ENCODE peak calls at places on chromosomes 16 and 17, in six cellular contexts. R, E, W, V, H and A are unnamed samples.

GRCh38 chr17:75816693-75817092 is 27.5 kb downstream of the UNC13D start:
- DNase-seq in R (no peak), E (no peak), W (no peak), V (no peak), H (no peak), A (no peak)

GRCh38 chr17:81338301-81339179 is 43.4 kb upstream of the SLC38A10 start:
- DNase-seq in R (no peak), E (no peak), W (no peak), V (no peak), H (no peak), A (no peak)

GRCh38 chr17:42520540-42520951 is 15.5 kb upstream of the NAGLU start:
- DNase-seq in R (peak; percentile 42), E (no peak), W (no peak), V (no peak), H (no peak), A (no peak)

GRCh38 chr17:67128700-67129099 is 84.3 kb downstream of the CACNG1 start:
- DNase-seq in R (no peak), E (no peak), W (no peak), V (no peak), H (no peak), A (no peak)

GRCh38 chr17:47864791-47865216 is 13.8 kb upstream of the SP6 start:
- DNase-seq in R (no peak), E (no peak), W (no peak), V (no peak), H (no peak), A (no peak)

GRCh38 chr16:49890876-49891275 is 35.0 kb upstream of the ZNF423 start:
- DNase-seq in R (no peak), E (no peak), W (no peak), V (no peak), H (peak; percentile 9), A (no peak)

GRCh38 chr17:55285340-55286301 is 20.9 kb downstream of the HLF start:
- DNase-seq in R (no peak), E (no peak), W (no peak), V (peak; percentile 83), H (no peak), A (no peak)

GRCh38 chr16:66091462-66091861 is 275.0 kb upstream of the CDH5 start:
- DNase-seq in R (no peak), E (no peak), W (no peak), V (peak; percentile 62), H (no peak), A (no peak)

GRCh38 chr17:79043931-79044320 is 20.0 kb downstream of the C1QTNF1 start:
- DNase-seq in R (no peak), E (no peak), W (no peak), V (no peak), H (no peak), A (no peak)

GRCh38 chr16:55521792-55522191 is 12.9 kb downstream of the LPCAT2 start:
- DNase-seq in R (no peak), E (no peak), W (no peak), V (no peak), H (no peak), A (no peak)

GRCh38 chr17:62792122-62792800 is 15.9 kb downstream of the MARCHF10 start:
- DNase-seq in R (no peak), E (no peak), W (no peak), V (peak; percentile 93), H (no peak), A (no peak)

GRCh38 chr17:75892556-75893224 is 4.1 kb downstream of the TRIM65 start:
- DNase-seq in R (no peak), E (no peak), W (no peak), V (no peak), H (no peak), A (no peak)

GRCh38 chr16:69397821-69398521 is 12.2 kb upstream of the TERF2 start:
- DNase-seq in R (no peak), E (no peak), W (no peak), V (peak; percentile 88), H (peak; percentile 94), A (no peak)

GRCh38 chr17:60740584-60740983 is 62.9 kb downstream of the BCAS3 start:
- DNase-seq in R (no peak), E (no peak), W (no peak), V (no peak), H (no peak), A (no peak)

GRCh38 chr17:79249945-79250521 is 175.4 kb downstream of the ENGASE start:
- DNase-seq in R (no peak), E (no peak), W (no peak), V (no peak), H (no peak), A (no peak)

GRCh38 chr17:43581581-43581980 is 35.4 kb upstream of the ETV4 start:
- DNase-seq in R (no peak), E (no peak), W (no peak), V (no peak), H (no peak), A (no peak)

GRCh38 chr16:81517630-81518438 is 73.2 kb downstream of the CMIP start:
- DNase-seq in R (no peak), E (no peak), W (no peak), V (peak; percentile 29), H (no peak), A (no peak)

GRCh38 chr17:14458724-14459123 is 157.8 kb downstream of the HS3ST3B1 start:
- DNase-seq in R (no peak), E (no peak), W (no peak), V (no peak), H (no peak), A (no peak)

GRCh38 chr16:29729116-29729521 is 16.7 kb downstream of the C16orf54 start:
- DNase-seq in R (no peak), E (no peak), W (no peak), V (peak; percentile 56), H (peak; percentile 69), A (no peak)

GRCh38 chr17:41891135-41892065 is 26.2 kb upstream of the KLHL11 start:
- DNase-seq in R (no peak), E (no peak), W (no peak), V (no peak), H (peak; percentile 25), A (no peak)

GRCh38 chr17:37490022-37490587 is 414 bp downstream of the DUSP14 start:
- DNase-seq in R (peak; percentile 79), E (peak; percentile 25), W (peak; percentile 62), V (peak; percentile 55), H (peak; percentile 70), A (peak; percentile 65)

GRCh38 chr17:49414271-49414621 is 436 bp downstream of the PHB1 start:
- DNase-seq in R (no peak), E (no peak), W (no peak), V (no peak), H (peak; percentile 18), A (no peak)

GRCh38 chr17:74116087-74116717 is 87.3 kb upstream of the RPL38 start:
- DNase-seq in R (no peak), E (no peak), W (no peak), V (no peak), H (no peak), A (no peak)

GRCh38 chr17:15377608-15378007 is 36.2 kb upstream of the TEKT3 start:
- DNase-seq in R (no peak), E (no peak), W (no peak), V (peak; percentile 73), H (no peak), A (no peak)

GRCh38 chr16:86532526-86532815 is 22.1 kb downstream of the FOXF1 start:
- DNase-seq in R (no peak), E (no peak), W (no peak), V (no peak), H (no peak), A (no peak)

GRCh38 chr16:21722771-21723460 is 59.1 kb downstream of the OTOA start:
- DNase-seq in R (no peak), E (no peak), W (no peak), V (no peak), H (no peak), A (no peak)